ENCODE peak calls at places on chromosomes 4 and X, in seven cellular contexts. E, L, T, G, I, N and Y are unnamed samples.

GRCh38 chr4:186723207-186724047 is at the start of gene FAT1:
- DNase-seq in E (no peak), L (peak), T (peak), N (no peak), G (no peak), I (no peak), Y (peak)

GRCh38 chr4:159042097-159042605 is 60.7 kb upstream of the RAPGEF2 start:
- DNase-seq in E (no peak), G (no peak), N (no peak), L (peak), T (no peak), I (no peak), Y (no peak)

GRCh38 chr4:80495847-80496246 is 160.3 kb downstream of the CFAP299 start:
- DNase-seq in N (no peak), E (no peak), T (no peak), L (no peak), I (no peak), G (no peak), Y (no peak)

GRCh38 chr4:120132935-120133334 is 66.3 kb upstream of the MAD2L1 start:
- DNase-seq in N (no peak), I (no peak), G (no peak), L (no peak), E (no peak), T (peak), Y (peak)

GRCh38 chrX:49106930-49107329 is 16.6 kb downstream of the GPKOW start:
- DNase-seq in I (no peak), T (peak), E (no peak), N (no peak), L (peak), G (no peak), Y (peak)

GRCh38 chrX:119541188-119541587 is 24.0 kb downstream of the STEEP1 start:
- DNase-seq in G (no peak), L (peak), E (no peak), N (no peak), I (no peak), T (peak), Y (peak)

GRCh38 chr4:124090007-124090406 is 622.5 kb downstream of the ANKRD50 start:
- DNase-seq in N (no peak), G (no peak), T (no peak), I (no peak), L (no peak), E (no peak), Y (no peak)

GRCh38 chr4:100486496-100486895 is 31.3 kb downstream of the EMCN start:
- DNase-seq in E (no peak), T (no peak), I (no peak), L (no peak), N (no peak), G (no peak), Y (no peak)

GRCh38 chr4:67273676-67274075 is 271.6 kb downstream of the CENPC start:
- DNase-seq in L (no peak), T (no peak), I (no peak), G (no peak), E (no peak), N (no peak), Y (no peak)

GRCh38 chrX:13759152-13759718 is 24.7 kb downstream of the OFD1 start:
- DNase-seq in G (no peak), N (no peak), T (no peak), I (no peak), E (no peak), L (no peak), Y (no peak)

GRCh38 chrX:47380268-47380667 is 9.9 kb downstream of the ZNF157 start:
- DNase-seq in N (peak), I (peak), G (peak), T (no peak), E (peak), L (no peak), Y (no peak)

GRCh38 chrX:45711231-45711630 is 510.6 kb upstream of the DIPK2B start:
- DNase-seq in G (no peak), I (no peak), T (no peak), N (no peak), L (peak), E (no peak), Y (peak)